ENCODE peak calls at places on chromosomes 5 and 9, in four cellular contexts. G is NCI-H1105, M is HEK293T, N is AG10803. Y is an unnamed sample.

GRCh38 chr5:6674886-6675285 is 38.3 kb upstream of the TENT4A start:
- DNase-seq in G (no peak), M (no peak), N (no peak), Y (peak)

GRCh38 chr5:60916646-60917045 is 28.2 kb downstream of the ERCC8 start:
- DNase-seq in G (no peak), M (no peak), N (no peak), Y (no peak)

GRCh38 chr5:37086466-37087178 is 162.6 kb downstream of the CPLANE1 start:
- DNase-seq in G (no peak), M (no peak), N (peak), Y (no peak)

GRCh38 chr9:23005061-23005690 is 558.6 kb downstream of the DMRTA1 start:
- DNase-seq in G (no peak), M (no peak), N (peak), Y (no peak)

GRCh38 chr9:126423022-126423708 is 96.5 kb downstream of the MVB12B start:
- DNase-seq in G (no peak), M (no peak), N (no peak), Y (no peak)

GRCh38 chr9:111050819-111051218 is 12.5 kb upstream of the LPAR1 start:
- DNase-seq in G (no peak), M (no peak), N (peak), Y (no peak)

GRCh38 chr9:89633920-89634319 is 29.1 kb downstream of the GADD45G start:
- DNase-seq in G (no peak), M (no peak), N (no peak), Y (no peak)

GRCh38 chr5:91182763-91183162 is 200.4 kb downstream of the ARRDC3 start:
- DNase-seq in G (no peak), M (no peak), N (peak), Y (no peak)

GRCh38 chr5:163347671-163348070 is 89.7 kb upstream of the CCNG1 start:
- DNase-seq in G (peak), M (peak), N (peak), Y (peak)

GRCh38 chr9:99054581-99054980 is 50.3 kb upstream of the TGFBR1 start:
- DNase-seq in G (no peak), M (no peak), N (peak), Y (no peak)

GRCh38 chr5:10353241-10354047 is at the start of gene MARCHF6:
- DNase-seq in G (peak), M (peak), N (peak), Y (peak)

GRCh38 chr5:32325067-32325466 is 12.3 kb upstream of the MTMR12 start:
- DNase-seq in G (no peak), M (no peak), N (peak), Y (no peak)

GRCh38 chr5:122942164-122942914 is 94.2 kb downstream of the PPIC start:
- DNase-seq in G (no peak), M (no peak), N (peak), Y (no peak)

GRCh38 chr5:11384441-11385250 is 519.6 kb downstream of the CTNND2 start:
- DNase-seq in G (peak), M (no peak), N (no peak), Y (no peak)

GRCh38 chr9:132673355-132673754 is 3.1 kb downstream of the GTF3C4 start:
- DNase-seq in G (no peak), M (peak), N (peak), Y (peak)

GRCh38 chr9:129352157-129352870 is 174.3 kb upstream of the IER5L start:
- DNase-seq in G (no peak), M (peak), N (no peak), Y (no peak)

GRCh38 chr9:134656334-134657034 is 14.9 kb downstream of the COL5A1 start:
- DNase-seq in G (no peak), M (peak), N (no peak), Y (no peak)

GRCh38 chr9:91253488-91253887 is 108.2 kb downstream of the AUH start:
- DNase-seq in G (no peak), M (no peak), N (no peak), Y (peak)

GRCh38 chr9:124218438-124219289 is 39.1 kb upstream of the NEK6 start:
- DNase-seq in G (no peak), M (no peak), N (peak), Y (peak)